ENCODE peak calls at places on chromosomes 7 and 10, in six cellular contexts. One of them, this sample, is unnamed.

GRCh38 chr7:130292682-130293257 is at the start of gene CPA4:
- DNase-seq in IMR-90: peak
- DNase-seq in GM12878: no peak
- DNase-seq in K562: no peak
- DNase-seq in HepG2: no peak
- DNase-seq in A549: peak
- DNase-seq in this sample: no peak

GRCh38 chr7:95493247-95493646 is 7.5 kb downstream of the ASB4 start:
- DNase-seq in A549: no peak
- DNase-seq in K562: no peak
- DNase-seq in GM12878: no peak
- DNase-seq in HepG2: no peak
- DNase-seq in IMR-90: peak
- DNase-seq in this sample: no peak

GRCh38 chr10:98150544-98150943 is 16.1 kb downstream of the R3HCC1L start:
- DNase-seq in IMR-90: peak
- DNase-seq in HepG2: no peak
- DNase-seq in K562: no peak
- DNase-seq in GM12878: no peak
- DNase-seq in A549: no peak
- DNase-seq in this sample: no peak

GRCh38 chr10:127894146-127894545 is 1.4 kb upstream of the CLRN3 start:
- DNase-seq in A549: no peak
- DNase-seq in HepG2: no peak
- DNase-seq in IMR-90: no peak
- DNase-seq in GM12878: no peak
- DNase-seq in K562: no peak
- DNase-seq in this sample: no peak

GRCh38 chr10:67695555-67695954 is 440 bp downstream of the CTNNA3 start:
- DNase-seq in GM12878: no peak
- DNase-seq in K562: no peak
- DNase-seq in IMR-90: no peak
- DNase-seq in A549: no peak
- DNase-seq in HepG2: no peak
- DNase-seq in this sample: no peak

GRCh38 chr7:116769541-116769940 is 92.8 kb upstream of the CAPZA2 start:
- DNase-seq in A549: no peak
- DNase-seq in K562: no peak
- DNase-seq in GM12878: no peak
- DNase-seq in HepG2: no peak
- DNase-seq in IMR-90: no peak
- DNase-seq in this sample: no peak

GRCh38 chr7:107128217-107128616 is 40.6 kb upstream of the HBP1 start:
- DNase-seq in A549: no peak
- DNase-seq in IMR-90: no peak
- DNase-seq in GM12878: no peak
- DNase-seq in HepG2: no peak
- DNase-seq in K562: no peak
- DNase-seq in this sample: no peak

GRCh38 chr10:52688906-52689305 is 83.7 kb downstream of the MBL2 start:
- DNase-seq in K562: no peak
- DNase-seq in A549: no peak
- DNase-seq in IMR-90: no peak
- DNase-seq in HepG2: no peak
- DNase-seq in GM12878: no peak
- DNase-seq in this sample: no peak

GRCh38 chr10:127474501-127474900 is 74.6 kb upstream of the NPS start:
- DNase-seq in K562: no peak
- DNase-seq in IMR-90: no peak
- DNase-seq in A549: no peak
- DNase-seq in GM12878: no peak
- DNase-seq in HepG2: no peak
- DNase-seq in this sample: no peak

GRCh38 chr10:122911889-122912484 is 1.6 kb downstream of the FAM24A start:
- DNase-seq in K562: peak
- DNase-seq in IMR-90: peak
- DNase-seq in HepG2: peak
- DNase-seq in A549: peak
- DNase-seq in GM12878: no peak
- DNase-seq in this sample: peak

GRCh38 chr10:23351914-23352313 is 7.3 kb upstream of the C10orf67 start:
- DNase-seq in GM12878: no peak
- DNase-seq in A549: no peak
- DNase-seq in HepG2: no peak
- DNase-seq in K562: no peak
- DNase-seq in IMR-90: peak
- DNase-seq in this sample: no peak

GRCh38 chr7:120064565-120064964 is 208.4 kb upstream of the KCND2 start:
- DNase-seq in HepG2: no peak
- DNase-seq in IMR-90: peak
- DNase-seq in GM12878: peak
- DNase-seq in K562: no peak
- DNase-seq in A549: no peak
- DNase-seq in this sample: no peak

GRCh38 chr10:74753295-74754211 is 72.8 kb upstream of the KAT6B start:
- DNase-seq in K562: no peak
- DNase-seq in HepG2: no peak
- DNase-seq in IMR-90: peak
- DNase-seq in GM12878: no peak
- DNase-seq in A549: no peak
- DNase-seq in this sample: no peak

GRCh38 chr10:78267598-78267997 is 233.9 kb downstream of the RPS24 start:
- DNase-seq in HepG2: no peak
- DNase-seq in IMR-90: peak
- DNase-seq in K562: no peak
- DNase-seq in GM12878: no peak
- DNase-seq in A549: no peak
- DNase-seq in this sample: no peak

GRCh38 chr10:112216151-112216550 is 32.6 kb upstream of the GPAM start:
- DNase-seq in IMR-90: no peak
- DNase-seq in A549: no peak
- DNase-seq in K562: no peak
- DNase-seq in HepG2: no peak
- DNase-seq in GM12878: no peak
- DNase-seq in this sample: no peak

GRCh38 chr10:10193848-10194247 is 823.8 kb upstream of the CELF2 start:
- DNase-seq in K562: no peak
- DNase-seq in A549: no peak
- DNase-seq in IMR-90: no peak
- DNase-seq in GM12878: no peak
- DNase-seq in HepG2: no peak
- DNase-seq in this sample: no peak

GRCh38 chr7:141872931-141873330 is 31.6 kb upstream of the PRSS37 start:
- DNase-seq in IMR-90: no peak
- DNase-seq in HepG2: no peak
- DNase-seq in GM12878: no peak
- DNase-seq in K562: no peak
- DNase-seq in A549: no peak
- DNase-seq in this sample: no peak

GRCh38 chr7:106063039-106063438 is 49.1 kb downstream of the SYPL1 start:
- DNase-seq in GM12878: no peak
- DNase-seq in HepG2: no peak
- DNase-seq in K562: no peak
- DNase-seq in IMR-90: no peak
- DNase-seq in A549: no peak
- DNase-seq in this sample: no peak

GRCh38 chr7:106060394-106060920 is 51.7 kb downstream of the SYPL1 start:
- DNase-seq in K562: no peak
- DNase-seq in A549: no peak
- DNase-seq in IMR-90: no peak
- DNase-seq in GM12878: no peak
- DNase-seq in HepG2: no peak
- DNase-seq in this sample: no peak

GRCh38 chr7:106062521-106062931 is 49.6 kb downstream of the SYPL1 start:
- DNase-seq in HepG2: no peak
- DNase-seq in A549: no peak
- DNase-seq in K562: no peak
- DNase-seq in IMR-90: no peak
- DNase-seq in GM12878: no peak
- DNase-seq in this sample: no peak

GRCh38 chr7:106062006-106062405 is 50.1 kb downstream of the SYPL1 start:
- DNase-seq in A549: no peak
- DNase-seq in GM12878: no peak
- DNase-seq in HepG2: no peak
- DNase-seq in K562: no peak
- DNase-seq in IMR-90: no peak
- DNase-seq in this sample: no peak

GRCh38 chr7:106061301-106061979 is 50.7 kb downstream of the SYPL1 start:
- DNase-seq in HepG2: no peak
- DNase-seq in A549: no peak
- DNase-seq in GM12878: no peak
- DNase-seq in IMR-90: no peak
- DNase-seq in K562: no peak
- DNase-seq in this sample: no peak
- TF ChIP-seq BHLHE40 in HepG2: no peak
- TF ChIP-seq BHLHE40 in A549: no peak
- TF ChIP-seq BHLHE40 in GM12878: no peak
- TF ChIP-seq BHLHE40 in IMR-90: no peak
- TF ChIP-seq BHLHE40 in K562: no peak
- TF ChIP-seq BHLHE40 in this sample: no peak

GRCh38 chr7:50592940-50593339 is 27.7 kb upstream of the DDC start:
- DNase-seq in K562: no peak
- DNase-seq in HepG2: no peak
- DNase-seq in A549: no peak
- DNase-seq in GM12878: no peak
- DNase-seq in IMR-90: no peak
- DNase-seq in this sample: no peak

GRCh38 chr7:50594136-50594535 is 28.9 kb upstream of the DDC start:
- DNase-seq in HepG2: no peak
- DNase-seq in GM12878: no peak
- DNase-seq in A549: no peak
- DNase-seq in K562: no peak
- DNase-seq in IMR-90: no peak
- DNase-seq in this sample: no peak

GRCh38 chr7:50596484-50596883 is 31.3 kb upstream of the DDC start:
- DNase-seq in GM12878: no peak
- DNase-seq in IMR-90: no peak
- DNase-seq in HepG2: no peak
- DNase-seq in K562: no peak
- DNase-seq in A549: no peak
- DNase-seq in this sample: no peak

GRCh38 chr7:50594734-50595537 is 29.7 kb upstream of the DDC start:
- DNase-seq in A549: no peak
- DNase-seq in HepG2: peak
- DNase-seq in GM12878: no peak
- DNase-seq in K562: no peak
- DNase-seq in IMR-90: no peak
- DNase-seq in this sample: no peak

GRCh38 chr7:50595538-50596102 is 30.4 kb upstream of the DDC start:
- DNase-seq in GM12878: no peak
- DNase-seq in K562: peak
- DNase-seq in HepG2: peak
- DNase-seq in A549: peak
- DNase-seq in IMR-90: peak
- DNase-seq in this sample: peak
- TF ChIP-seq BHLHE40 in GM12878: no peak
- TF ChIP-seq BHLHE40 in K562: no peak
- TF ChIP-seq BHLHE40 in HepG2: no peak
- TF ChIP-seq BHLHE40 in A549: no peak
- TF ChIP-seq BHLHE40 in IMR-90: no peak
- TF ChIP-seq BHLHE40 in this sample: no peak

GRCh38 chr10:6956562-6956961 is 376.5 kb upstream of the PRKCQ start:
- DNase-seq in HepG2: no peak
- DNase-seq in A549: no peak
- DNase-seq in K562: no peak
- DNase-seq in IMR-90: no peak
- DNase-seq in GM12878: no peak
- DNase-seq in this sample: no peak
- TF ChIP-seq BHLHE40 in HepG2: no peak
- TF ChIP-seq BHLHE40 in A549: no peak
- TF ChIP-seq BHLHE40 in K562: no peak
- TF ChIP-seq BHLHE40 in IMR-90: no peak
- TF ChIP-seq BHLHE40 in GM12878: no peak
- TF ChIP-seq BHLHE40 in this sample: no peak

DNA sequence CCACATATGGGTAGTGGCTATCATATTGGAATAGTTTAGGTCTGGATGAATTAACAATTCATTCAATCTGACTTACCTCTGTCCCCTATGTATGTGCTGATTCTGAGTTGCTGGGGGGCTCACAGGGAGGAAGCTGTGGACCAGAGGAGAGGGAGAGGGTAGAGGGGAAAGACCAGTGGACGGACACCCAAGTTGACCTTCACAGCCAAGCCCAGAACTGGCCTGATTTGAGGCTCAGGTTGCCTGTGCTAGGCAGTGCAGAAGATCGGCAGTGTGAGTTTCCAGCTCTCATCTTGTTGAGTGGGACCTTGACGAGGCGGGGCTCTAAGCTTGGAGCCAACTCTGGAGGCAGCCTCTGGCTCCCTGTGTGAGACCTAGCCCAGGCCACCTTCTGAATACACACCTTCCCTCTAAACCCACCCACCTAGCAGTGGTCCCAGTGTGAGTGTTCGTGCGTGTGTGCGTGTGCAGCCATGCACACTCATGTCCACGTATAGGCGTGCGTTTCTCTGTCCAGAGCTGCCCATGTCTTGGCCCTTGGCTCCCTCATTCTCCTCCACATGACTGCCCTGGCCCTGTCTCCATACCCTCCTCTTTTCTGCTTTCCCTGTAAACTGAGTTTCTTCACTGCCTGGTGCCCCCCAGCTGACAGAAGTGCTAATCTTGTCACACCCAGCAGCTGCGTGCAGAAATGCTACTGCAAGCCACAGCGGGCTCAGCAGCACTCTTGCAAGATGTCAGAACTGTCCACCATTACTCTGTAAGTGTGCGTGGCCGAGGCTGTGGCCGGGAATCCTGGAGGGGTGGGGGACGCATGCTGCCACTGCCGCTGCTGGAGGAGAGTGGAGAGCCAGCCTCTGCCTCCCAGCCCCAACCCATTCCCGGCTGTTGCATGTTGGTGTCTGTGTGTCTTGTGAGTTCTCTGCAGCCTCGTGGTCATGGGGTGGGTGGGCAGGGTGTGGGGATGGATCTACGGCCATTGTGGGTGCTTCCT is 47.6 kb downstream of the ADCYAP1R1 start:
- DNase-seq in HepG2: no peak
- DNase-seq in A549: no peak
- DNase-seq in GM12878: no peak
- DNase-seq in K562: no peak
- DNase-seq in IMR-90: no peak
- DNase-seq in this sample: no peak
- TF ChIP-seq BHLHE40 in HepG2: no peak
- TF ChIP-seq BHLHE40 in A549: no peak
- TF ChIP-seq BHLHE40 in GM12878: no peak
- TF ChIP-seq BHLHE40 in K562: no peak
- TF ChIP-seq BHLHE40 in IMR-90: no peak
- TF ChIP-seq BHLHE40 in this sample: no peak